ENCODE peak calls at places on chromosome 17, in four cellular contexts. C is CD8-positive, alpha-beta memory T cell; L is H7; O is GM12865. V is an unnamed sample.

GRCh38 chr17:70976447-70976846 is 807.1 kb downstream of the KCNJ2 start:
- DNase-seq in O (no peak), C (no peak), L (no peak), V (no peak)

GRCh38 chr17:14203392-14203791 is 33.3 kb downstream of the CDRT15 start:
- DNase-seq in O (no peak), C (peak; percentile 60), L (peak; percentile 58), V (no peak)

GRCh38 chr17:77366206-77366557 is 225.4 kb downstream of the SEC14L1 start:
- DNase-seq in L (peak; percentile 37), C (no peak), O (no peak), V (no peak)

GRCh38 chr17:68035131-68035522 is 408 bp upstream of the KPNA2 start:
- DNase-seq in O (no peak), L (no peak), C (no peak), V (no peak)

GRCh38 chr17:48892940-48893645 is 506 bp downstream of the ATP5MC1 start:
- DNase-seq in O (no peak), C (no peak), L (no peak), V (no peak)

GRCh38 chr17:32490101-32490482 is 3.3 kb downstream of the CDK5R1 start:
- DNase-seq in C (no peak), L (peak; percentile 72), O (peak; percentile 36), V (no peak)

GRCh38 chr17:20975566-20975965 is 67.2 kb downstream of the USP22 start:
- DNase-seq in O (no peak), C (no peak), L (no peak), V (no peak)

GRCh38 chr17:12990926-12991325 is 26.9 kb downstream of the ELAC2 start:
- DNase-seq in O (no peak), L (no peak), C (no peak), V (no peak)

GRCh38 chr17:2189231-2189630 is 114.4 kb downstream of the SMG6 start:
- DNase-seq in O (no peak), C (no peak), L (no peak), V (no peak)

GRCh38 chr17:4585203-4585939 is 1.0 kb downstream of the SMTNL2 start:
- DNase-seq in L (peak; percentile 70), C (no peak), O (no peak), V (no peak)

GRCh38 chr17:78891406-78892061 is 11.5 kb downstream of the CEP295NL start:
- DNase-seq in O (no peak), L (no peak), C (no peak), V (no peak)

GRCh38 chr17:11430766-11431165 is 167.5 kb upstream of the DNAH9 start:
- DNase-seq in C (no peak), O (no peak), L (no peak), V (no peak)

GRCh38 chr17:3043737-3044365 is 19.6 kb downstream of the OR1D5 start:
- DNase-seq in O (peak; percentile 31), L (peak; percentile 58), C (no peak), V (no peak)

GRCh38 chr17:34358631-34359030 is 2.4 kb downstream of the CCL13 start:
- DNase-seq in L (no peak), C (no peak), O (no peak), V (no peak)

GRCh38 chr17:82477934-82478333 is 19.4 kb downstream of the NARF start:
- DNase-seq in L (no peak), C (no peak), O (no peak), V (no peak)

GRCh38 chr17:70307430-70307829 is 138.1 kb downstream of the KCNJ2 start:
- DNase-seq in L (no peak), O (no peak), C (no peak), V (peak; percentile 92)

GRCh38 chr17:28744104-28744801 is 442 bp downstream of the TRAF4 start:
- DNase-seq in C (peak; percentile 55), L (peak; percentile 97), O (peak; percentile 81), V (no peak)

GRCh38 chr17:40339068-40339699 is 25.4 kb downstream of the GJD3 start:
- DNase-seq in O (no peak), L (no peak), C (no peak), V (no peak)

GRCh38 chr17:29619251-29619650 is 3.5 kb downstream of the CORO6 start:
- DNase-seq in L (peak; percentile 70), O (no peak), C (no peak), V (no peak)

GRCh38 chr17:41652461-41652960 is 28.1 kb upstream of the KRT17 start:
- DNase-seq in O (no peak), C (no peak), L (no peak), V (no peak)

GRCh38 chr17:978110-979093 is 1.2 kb downstream of the NXN start:
- DNase-seq in L (peak; percentile 80), O (no peak), C (peak; percentile 17), V (no peak)

GRCh38 chr17:50535407-50535806 is 2.9 kb downstream of the EPN3 start:
- DNase-seq in C (no peak), L (no peak), O (no peak), V (no peak)

GRCh38 chr17:17152385-17152784 is 53.7 kb downstream of the PLD6 start:
- DNase-seq in L (no peak), C (no peak), O (no peak), V (no peak)

GRCh38 chr17:78342438-78343098 is 17.3 kb downstream of the SOCS3 start:
- DNase-seq in O (no peak), C (no peak), L (peak; percentile 79), V (no peak)

GRCh38 chr17:79537061-79537460 is 73.8 kb downstream of the RBFOX3 start:
- DNase-seq in C (no peak), O (no peak), L (no peak), V (no peak)

DNA sequence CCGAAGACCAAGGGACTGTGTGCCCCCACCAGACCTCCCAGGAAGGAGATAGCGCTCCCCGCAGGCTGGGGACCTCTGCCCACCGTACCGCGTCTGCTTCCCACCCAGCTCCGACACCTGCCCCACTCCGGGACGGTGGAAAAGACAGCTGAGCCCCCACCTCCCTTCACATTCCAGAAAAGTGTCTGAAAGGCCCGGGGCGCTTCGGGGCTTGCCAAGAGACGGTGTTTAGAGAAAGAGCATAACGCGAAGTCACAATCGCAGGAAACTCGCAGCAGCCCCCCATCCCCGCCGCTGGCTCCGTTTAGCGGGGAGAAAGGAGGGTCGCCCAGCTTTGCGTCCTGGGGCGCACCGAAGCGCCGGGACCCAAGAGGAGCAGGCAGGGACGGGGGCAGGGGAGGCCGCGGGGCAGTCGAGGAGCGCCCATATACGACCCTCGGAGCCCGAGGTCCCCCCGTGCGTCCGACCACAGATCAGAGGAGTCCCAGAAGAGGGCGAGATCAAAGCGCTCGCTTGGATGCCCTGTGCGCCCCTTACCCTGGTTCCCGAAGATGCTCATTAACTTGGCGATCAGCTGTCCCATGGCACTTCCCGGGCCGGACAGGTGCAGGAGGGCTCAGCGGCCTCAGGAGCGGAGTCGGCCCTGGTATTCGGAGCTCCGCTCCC is 650 bp downstream of the ARL5C start:
- DNase-seq in O (no peak), C (no peak), L (peak; percentile 79), V (no peak)
- H3K4me3 ChIP-seq in O (peak overlapping the region; percentile 56), C (peak overlapping the region; percentile 92), L (peak overlapping the region; percentile 83), V (peak overlapping the region; percentile 44)

DNA sequence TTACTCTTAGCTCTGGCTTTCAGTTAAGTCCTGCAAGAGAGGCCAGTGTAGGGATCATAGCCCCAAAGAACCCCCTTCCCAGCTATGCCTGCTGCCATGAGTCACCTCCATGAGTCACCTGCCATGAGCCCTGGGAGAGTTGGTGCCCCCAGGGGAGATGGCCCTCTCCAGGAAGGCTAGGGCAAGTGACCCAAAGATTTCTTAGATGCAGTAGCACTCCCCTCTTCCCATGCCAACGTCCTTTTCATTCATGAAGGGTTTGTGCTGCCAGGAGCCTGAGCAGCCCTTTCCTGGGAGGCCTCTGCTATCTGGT is 78.6 kb upstream of the LGALS9 start:
- DNase-seq in L (no peak), O (no peak), C (no peak), V (no peak)
- H3K4me3 ChIP-seq in L (no peak overlapping the region), O (no peak overlapping the region), C (no peak overlapping the region), V (no peak overlapping the region)

DNA sequence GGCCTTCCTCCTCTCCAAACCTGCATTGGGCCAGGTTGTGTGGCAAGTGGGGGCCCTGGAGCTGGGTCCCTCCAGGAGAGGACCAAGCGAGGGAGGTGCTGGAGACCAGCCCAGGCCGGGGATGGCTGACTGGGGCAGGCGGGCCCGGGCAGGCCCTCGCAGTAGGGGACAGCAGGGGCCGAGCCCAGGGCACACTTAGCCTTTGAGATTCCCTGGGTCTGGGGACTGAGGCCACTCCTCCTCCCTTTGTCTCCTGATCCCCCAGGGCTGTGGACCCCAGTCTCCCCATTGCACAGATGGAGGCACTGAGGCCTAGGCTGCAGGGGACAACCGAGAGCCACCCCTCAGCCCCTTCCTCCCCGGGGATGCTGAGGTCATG is 5.2 kb downstream of the FOXJ1 start:
- DNase-seq in C (no peak), O (no peak), L (peak; percentile 80), V (no peak)
- H3K4me3 ChIP-seq in C (no peak overlapping the region), O (no peak overlapping the region), L (peak overlapping the region; percentile 16), V (no peak overlapping the region)

GRCh38 chr17:9346296-9346926 is 229.2 kb downstream of the STX8 start:
- DNase-seq in O (no peak), L (no peak), C (no peak), V (no peak)
- H3K4me3 ChIP-seq in O (no peak overlapping the region), L (no peak overlapping the region), C (no peak overlapping the region), V (no peak overlapping the region)

GRCh38 chr17:36640836-36641235 is 39.5 kb downstream of the MRM1 start:
- DNase-seq in C (no peak), L (peak; percentile 76), O (no peak), V (no peak)

GRCh38 chr17:36640346-36640745 is 39.0 kb downstream of the MRM1 start:
- DNase-seq in O (no peak), L (no peak), C (no peak), V (no peak)

GRCh38 chr17:36643086-36643685 is 41.8 kb downstream of the MRM1 start:
- DNase-seq in C (no peak), O (no peak), L (no peak), V (no peak)

GRCh38 chr17:36641877-36642845 is 40.8 kb downstream of the MRM1 start:
- DNase-seq in C (no peak), L (peak; percentile 88), O (no peak), V (no peak)

GRCh38 chr17:36641331-36641876 is 40.0 kb downstream of the MRM1 start:
- DNase-seq in L (peak; percentile 85), C (no peak), O (no peak), V (no peak)
- H3K4me3 ChIP-seq in L (peak overlapping the region; percentile 50), C (no peak overlapping the region), O (no peak overlapping the region), V (peak overlapping the region; percentile 29)

GRCh38 chr17:74539281-74539820 is 6.6 kb downstream of the CD300C start:
- DNase-seq in O (no peak), L (peak; percentile 26), C (no peak), V (no peak)
- H3K4me3 ChIP-seq in O (no peak overlapping the region), L (no peak overlapping the region), C (no peak overlapping the region), V (no peak overlapping the region)

DNA sequence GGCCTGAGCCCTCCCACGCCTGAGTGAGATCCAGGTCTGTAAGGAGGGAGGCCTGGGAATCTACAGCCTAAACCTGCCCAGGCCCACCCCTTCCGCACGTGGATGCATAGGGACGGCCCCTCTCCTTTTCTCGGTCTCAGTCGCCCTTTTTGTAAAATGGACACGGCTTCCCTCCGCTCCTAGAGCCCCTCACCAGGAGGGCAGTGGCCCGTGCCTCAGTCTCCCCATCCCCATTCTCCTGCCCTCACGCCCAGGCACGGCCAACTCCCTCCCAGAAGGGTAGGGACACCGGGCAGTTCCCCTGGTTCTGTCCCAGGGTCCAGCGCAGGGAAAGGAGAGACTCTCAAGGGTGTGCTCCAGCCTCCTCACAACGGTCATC is 48.1 kb downstream of the WNT3 start:
- DNase-seq in L (peak; percentile 69), O (no peak), C (no peak), V (no peak)
- H3K4me3 ChIP-seq in L (peak overlapping the region; percentile 36), O (no peak overlapping the region), C (no peak overlapping the region), V (peak overlapping the region; percentile 48)

GRCh38 chr17:63701477-63702222 is 1.7 kb upstream of the LIMD2 start:
- DNase-seq in O (peak; percentile 89), L (no peak), C (peak; percentile 75), V (no peak)
- H3K4me3 ChIP-seq in O (peak overlapping the region; percentile 92), L (peak overlapping the region; percentile 67), C (peak overlapping the region; percentile 94), V (peak overlapping the region; percentile 36)

V was measured in skeletal muscle cell.